ENCODE peak calls at places on chromosomes 3 and 15, in six cellular contexts. D, L, T, Z, K and R are unnamed samples.

GRCh38 chr3:158794936-158795518 is 6.8 kb upstream of the MFSD1 start:
- DNase-seq in T (peak; percentile 31), Z (peak; percentile 48), K (peak; percentile 32), L (peak; percentile 65), D (peak; percentile 39), R (no peak)

GRCh38 chr15:59741274-59741906 is 52.3 kb upstream of the BNIP2 start:
- DNase-seq in K (peak; percentile 18), L (peak; percentile 29), T (no peak), Z (no peak), D (no peak), R (no peak)

GRCh38 chr3:188786424-188786823 is 385.3 kb upstream of the TPRG1 start:
- DNase-seq in K (no peak), L (no peak), T (no peak), D (no peak), Z (no peak), R (no peak)

GRCh38 chr15:65212097-65212496 is 824 bp upstream of the CILP start:
- DNase-seq in T (no peak), L (peak; percentile 68), Z (peak; percentile 94), D (peak; percentile 48), K (peak; percentile 42), R (no peak)

GRCh38 chr3:48039487-48040190 is 23.4 kb upstream of the MAP4 start:
- DNase-seq in L (peak; percentile 36), Z (no peak), T (peak; percentile 71), D (peak; percentile 9), K (peak; percentile 97), R (no peak)

GRCh38 chr3:15983232-15983631 is 185.5 kb upstream of the ANKRD28 start:
- DNase-seq in D (no peak), K (no peak), Z (no peak), T (no peak), L (no peak), R (no peak)

GRCh38 chr3:128170866-128171516 is 17.7 kb downstream of the EEFSEC start:
- DNase-seq in K (peak; percentile 91), Z (peak; percentile 64), T (peak; percentile 78), D (peak; percentile 67), L (peak; percentile 86), R (no peak)

GRCh38 chr3:141049681-141050080 is 1.5 kb upstream of the SPSB4 start:
- DNase-seq in D (peak; percentile 32), Z (peak; percentile 20), K (no peak), L (peak; percentile 42), T (no peak), R (no peak)

GRCh38 chr3:176798680-176799079 is 398.6 kb downstream of the TBL1XR1 start:
- DNase-seq in K (no peak), T (no peak), D (no peak), L (no peak), Z (no peak), R (no peak)

GRCh38 chr15:77634266-77634962 is 1.7 kb upstream of the LINGO1 start:
- DNase-seq in D (peak; percentile 71), T (peak; percentile 48), L (peak; percentile 74), K (peak; percentile 46), Z (peak; percentile 82), R (no peak)

GRCh38 chr3:190617185-190617584 is 103.3 kb downstream of the IL1RAP start:
- DNase-seq in K (peak; percentile 92), T (no peak), D (no peak), L (peak; percentile 94), Z (no peak), R (peak; percentile 25)

GRCh38 chr3:34419801-34420200 is 621.4 kb downstream of the PDCD6IP start:
- DNase-seq in L (peak; percentile 13), T (peak; percentile 20), D (no peak), K (no peak), Z (no peak), R (no peak)

GRCh38 chr15:69478259-69478687 is 25.7 kb downstream of the RPLP1 start:
- DNase-seq in D (peak; percentile 80), K (peak; percentile 35), L (peak; percentile 81), T (peak; percentile 48), Z (peak; percentile 75), R (no peak)

GRCh38 chr3:42376397-42376798 is 34.0 kb downstream of the LYZL4 start:
- DNase-seq in T (peak; percentile 17), K (no peak), D (no peak), Z (no peak), L (peak; percentile 78), R (no peak)

GRCh38 chr3:1010228-1010627 is 82.6 kb upstream of the CNTN6 start:
- DNase-seq in Z (no peak), T (no peak), K (no peak), D (no peak), L (no peak), R (no peak)

GRCh38 chr15:78437107-78437761 is 782 bp upstream of the IREB2 start:
- DNase-seq in Z (peak; percentile 65), L (no peak), K (no peak), T (no peak), D (peak; percentile 74), R (no peak)

GRCh38 chr15:90729266-90729665 is 12.1 kb downstream of the BLM start:
- DNase-seq in Z (no peak), T (no peak), L (peak; percentile 46), D (no peak), K (no peak), R (no peak)

GRCh38 chr15:39235084-39235795 is 345.6 kb upstream of the THBS1 start:
- DNase-seq in K (no peak), Z (no peak), L (peak; percentile 42), D (no peak), T (peak; percentile 25), R (no peak)

GRCh38 chr3:36674816-36675215 is 89.5 kb downstream of the DCLK3 start:
- DNase-seq in K (no peak), Z (no peak), D (no peak), L (no peak), T (no peak), R (no peak)

GRCh38 chr3:16828815-16829214 is 55.9 kb upstream of the PLCL2 start:
- DNase-seq in D (peak; percentile 25), L (peak; percentile 48), Z (peak; percentile 18), K (no peak), T (peak; percentile 80), R (no peak)

GRCh38 chr3:23748398-23749110 is 57.2 kb upstream of the UBE2E1 start:
- DNase-seq in K (no peak), L (peak; percentile 86), D (no peak), Z (no peak), T (no peak), R (no peak)

GRCh38 chr15:79682285-79682684 is 214.5 kb downstream of the MTHFS start:
- DNase-seq in Z (no peak), D (peak; percentile 36), K (no peak), T (peak; percentile 32), L (no peak), R (no peak)

GRCh38 chr3:40185029-40185695 is 124.3 kb upstream of the EIF1B start:
- DNase-seq in T (no peak), K (no peak), L (peak; percentile 53), D (no peak), Z (no peak), R (peak; percentile 53)

GRCh38 chr3:58044656-58045055 is 36.4 kb downstream of the FLNB start:
- DNase-seq in K (no peak), T (peak; percentile 65), D (no peak), Z (no peak), L (no peak), R (no peak)

GRCh38 chr3:114444216-114444615 is 150.4 kb downstream of the TIGIT start:
- DNase-seq in L (no peak), D (no peak), Z (no peak), K (no peak), T (no peak), R (no peak)

GRCh38 chr3:104989878-104990277 is 376.8 kb upstream of the ALCAM start:
- DNase-seq in T (no peak), Z (no peak), L (no peak), D (no peak), K (no peak), R (no peak)

GRCh38 chr3:26621891-26622633 is 510 bp upstream of the LRRC3B start:
- DNase-seq in K (no peak), L (no peak), Z (no peak), T (no peak), D (no peak), R (no peak)

GRCh38 chr3:58173670-58174472 is 36.9 kb downstream of the DNASE1L3 start:
- DNase-seq in T (peak; percentile 60), Z (peak; percentile 17), D (no peak), K (peak; percentile 87), L (peak; percentile 45), R (no peak)

GRCh38 chr3:38655708-38656300 is 6.3 kb upstream of the SCN5A start:
- DNase-seq in K (peak; percentile 52), L (peak; percentile 65), D (no peak), Z (peak; percentile 45), T (peak; percentile 39), R (no peak)

GRCh38 chr3:33467786-33468185 is 27.6 kb upstream of the UBP1 start:
- DNase-seq in T (no peak), D (no peak), Z (no peak), L (no peak), K (peak; percentile 16), R (no peak)

GRCh38 chr15:69468241-69469121 is 15.9 kb downstream of the RPLP1 start:
- DNase-seq in T (no peak), K (no peak), D (no peak), Z (peak; percentile 57), L (peak; percentile 89), R (no peak)

GRCh38 chr3:39105687-39106063 is 1.8 kb downstream of the GORASP1 start:
- DNase-seq in L (no peak), T (no peak), D (no peak), K (no peak), Z (no peak), R (no peak)

GRCh38 chr3:173688216-173688842 is 290.8 kb downstream of the NLGN1 start:
- DNase-seq in L (no peak), D (no peak), Z (no peak), T (peak; percentile 6), K (no peak), R (no peak)

GRCh38 chr3:182244222-182244971 is 532.7 kb downstream of the SOX2 start:
- DNase-seq in L (no peak), Z (no peak), D (no peak), K (peak; percentile 87), T (no peak), R (no peak)

GRCh38 chr3:27939510-27939909 is 217.4 kb upstream of the EOMES start:
- DNase-seq in D (no peak), Z (no peak), L (no peak), T (no peak), K (no peak), R (no peak)

GRCh38 chr3:195352895-195353488 is 82.0 kb upstream of the XXYLT1 start:
- DNase-seq in D (no peak), L (no peak), K (peak; percentile 7), T (no peak), Z (no peak), R (no peak)
- TF ChIP-seq MYC in D (no peak), L (no peak), K (no peak), T (no peak), Z (peak; percentile 49), R (no peak)

GRCh38 chr15:67832965-67833503 is 6.8 kb downstream of the RNU6-1 start:
- DNase-seq in Z (no peak), T (no peak), L (no peak), K (no peak), D (no peak), R (no peak)
- TF ChIP-seq MYC in Z (no peak), T (no peak), L (no peak), K (no peak), D (no peak), R (no peak)

GRCh38 chr3:126070146-126070545 is 13.8 kb downstream of the SLC41A3 start:
- DNase-seq in K (no peak), Z (no peak), T (no peak), L (no peak), D (no peak), R (no peak)
- TF ChIP-seq MYC in K (no peak), Z (no peak), T (no peak), L (no peak), D (no peak), R (no peak)

GRCh38 chr15:101210466-101210865 is 41.4 kb downstream of the CHSY1 start:
- DNase-seq in Z (no peak), K (no peak), T (no peak), D (no peak), L (peak; percentile 52), R (no peak)
- TF ChIP-seq MYC in Z (no peak), K (no peak), T (no peak), D (no peak), L (no peak), R (no peak)